ENCODE peak calls at places on chromosomes 6 and 20, in six cellular contexts. T is fibroblast of lung, G is progenitor cell of endocrine pancreas, J is left ventricle myocardium inferior, M is HCT116, P is cardiac fibroblast. A is an unnamed sample.
A peak's percentile ranks its signal among the peaks of the same experiment; 100 is the strongest.

GRCh38 chr6:138188278-138188923 is 26.7 kb downstream of the ARFGEF3 start:
- DNase-seq in T (no peak), G (no peak), J (no peak), M (no peak), P (no peak), A (no peak)

GRCh38 chr6:39931607-39932006 is 2.7 kb downstream of the MOCS1 start:
- DNase-seq in T (no peak), G (no peak), J (no peak), M (no peak), P (no peak), A (no peak)

GRCh38 chr20:37396520-37397075 is 50.7 kb downstream of the SRC start:
- DNase-seq in T (no peak), G (peak; percentile 82), J (no peak), M (no peak), P (no peak), A (peak; percentile 83)

GRCh38 chr6:18503588-18504231 is 116.6 kb downstream of the RNF144B start:
- DNase-seq in T (peak; percentile 70), G (peak; percentile 31), J (peak; percentile 20), M (peak; percentile 61), P (peak; percentile 91), A (peak; percentile 41)

GRCh38 chr6:33321227-33321626 is 3.7 kb upstream of the ZBTB22 start:
- DNase-seq in T (no peak), G (no peak), J (no peak), M (no peak), P (no peak), A (no peak)

GRCh38 chr6:154986787-154987235 is 8.3 kb upstream of the TIAM2 start:
- DNase-seq in T (peak; percentile 68), G (no peak), J (no peak), M (no peak), P (no peak), A (no peak)

GRCh38 chr6:72622094-72622540 is 253 bp downstream of the KCNQ5 start:
- DNase-seq in T (peak; percentile 48), G (peak; percentile 55), J (no peak), M (no peak), P (peak; percentile 19), A (peak; percentile 46)

GRCh38 chr20:4918473-4918872 is 82.8 kb downstream of the SLC23A2 start:
- DNase-seq in T (no peak), G (no peak), J (no peak), M (no peak), P (no peak), A (no peak)

GRCh38 chr6:91278416-91278815 is 691.5 kb upstream of the MAP3K7 start:
- DNase-seq in T (no peak), G (no peak), J (no peak), M (no peak), P (no peak), A (no peak)

GRCh38 chr6:142702501-142703460 is 242.2 kb downstream of the HIVEP2 start:
- DNase-seq in T (no peak), G (no peak), J (peak; percentile 38), M (no peak), P (no peak), A (no peak)

DNA sequence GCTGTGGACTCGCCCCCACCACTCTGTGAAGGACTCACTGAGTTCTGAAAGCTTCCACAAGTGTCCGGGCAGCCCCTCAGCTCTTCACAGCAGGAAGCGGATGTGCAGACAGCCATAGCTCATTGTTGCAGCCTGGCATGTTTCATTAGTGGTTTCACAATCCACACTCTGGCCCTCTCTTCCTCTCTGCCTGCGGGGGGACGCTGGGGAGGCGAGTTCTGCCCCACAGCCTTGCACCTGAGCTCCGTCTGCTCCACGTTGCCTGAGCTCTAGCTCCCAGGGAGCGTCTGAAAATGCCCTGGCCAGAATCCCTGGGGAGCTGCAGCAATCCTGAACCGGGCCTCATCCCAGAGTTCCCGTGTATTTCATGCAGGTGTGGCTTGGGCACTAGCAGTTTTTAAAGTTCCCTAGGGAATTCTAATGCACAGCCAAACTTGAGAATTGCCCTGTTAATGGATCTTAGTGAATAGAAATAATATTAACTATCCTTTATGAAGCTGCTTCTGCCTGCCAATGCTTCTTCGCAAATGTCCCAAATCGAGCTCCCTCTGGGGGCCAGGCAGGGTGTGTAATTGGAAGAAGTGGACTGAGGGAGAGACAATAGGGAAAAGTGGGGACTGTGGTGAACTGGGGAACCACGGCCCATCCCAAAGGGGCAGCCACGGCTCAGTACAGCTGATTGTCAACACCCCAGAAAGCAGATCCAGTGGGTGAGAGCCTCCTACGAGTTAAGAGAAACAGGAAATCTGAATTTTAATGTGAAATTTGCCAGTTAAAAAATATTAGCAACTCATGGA is 51.5 kb downstream of the CTCFL start:
- DNase-seq in T (peak; percentile 11), G (no peak), J (no peak), M (no peak), P (peak; percentile 13), A (no peak)
- TF ChIP-seq CTCF in T (no peak), G (no peak), J (no peak), M (peak; percentile 10), P (no peak), A (no peak)

GRCh38 chr6:24680582-24680981 is 13.7 kb downstream of the ACOT13 start:
- DNase-seq in T (no peak), G (no peak), J (no peak), M (no peak), P (no peak), A (no peak)
- TF ChIP-seq CTCF in T (no peak), G (no peak), J (no peak), M (no peak), P (no peak), A (no peak)

DNA sequence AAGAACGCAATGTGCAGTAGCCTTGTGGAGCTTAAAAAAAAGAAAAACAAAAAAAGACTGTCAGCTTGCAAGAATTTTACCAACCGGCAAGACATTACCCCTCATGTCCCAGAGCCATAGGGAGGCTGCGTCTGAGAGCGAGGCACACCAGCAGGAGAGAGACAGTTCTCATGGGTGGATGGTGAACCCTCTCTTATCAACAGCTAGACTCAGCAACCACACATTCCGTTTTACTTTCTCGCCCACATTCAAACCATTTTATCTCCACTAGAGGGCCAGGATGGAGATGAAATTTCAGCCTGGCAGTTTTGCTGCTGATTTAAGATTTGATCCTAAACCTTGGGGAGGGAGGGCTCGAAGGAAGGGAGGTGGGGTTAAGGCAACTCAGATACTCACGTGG is 247.0 kb downstream of the ATXN1 start:
- DNase-seq in T (peak; percentile 77), G (no peak), J (no peak), M (no peak), P (peak; percentile 81), A (peak; percentile 7)
- TF ChIP-seq CTCF in T (peak; percentile 62), G (peak; percentile 66), J (peak; percentile 59), M (peak; percentile 53), P (peak; percentile 64), A (peak; percentile 65)

GRCh38 chr6:122580731-122581130 is 29.5 kb upstream of the PKIB start:
- DNase-seq in T (peak; percentile 33), G (no peak), J (no peak), M (peak; percentile 15), P (no peak), A (no peak)
- TF ChIP-seq CTCF in T (no peak), G (no peak), J (no peak), M (peak; percentile 13), P (no peak), A (peak; percentile 33)

DNA sequence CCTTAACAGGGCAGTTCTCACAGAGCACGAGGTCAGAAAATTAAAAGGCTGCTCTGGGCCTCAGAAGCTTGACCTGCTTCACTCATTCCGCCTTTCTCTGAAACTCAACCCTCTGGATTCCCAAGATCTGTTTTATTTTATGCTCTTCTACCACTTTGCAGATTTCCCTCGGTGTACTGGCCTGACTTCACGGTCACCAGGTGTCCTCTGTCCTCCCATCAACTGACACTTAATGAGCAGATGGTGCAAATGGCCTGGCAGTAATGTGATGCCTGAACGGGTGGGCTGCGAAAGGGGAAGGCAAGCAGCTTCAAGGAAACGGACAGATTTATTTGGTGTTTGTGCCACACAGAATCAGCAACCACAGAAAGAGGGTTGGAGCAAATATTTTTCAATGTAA is 169.7 kb upstream of the TFAP2D start:
- DNase-seq in T (no peak), G (no peak), J (no peak), M (no peak), P (no peak), A (no peak)
- TF ChIP-seq CTCF in T (no peak), G (no peak), J (no peak), M (no peak), P (no peak), A (no peak)

DNA sequence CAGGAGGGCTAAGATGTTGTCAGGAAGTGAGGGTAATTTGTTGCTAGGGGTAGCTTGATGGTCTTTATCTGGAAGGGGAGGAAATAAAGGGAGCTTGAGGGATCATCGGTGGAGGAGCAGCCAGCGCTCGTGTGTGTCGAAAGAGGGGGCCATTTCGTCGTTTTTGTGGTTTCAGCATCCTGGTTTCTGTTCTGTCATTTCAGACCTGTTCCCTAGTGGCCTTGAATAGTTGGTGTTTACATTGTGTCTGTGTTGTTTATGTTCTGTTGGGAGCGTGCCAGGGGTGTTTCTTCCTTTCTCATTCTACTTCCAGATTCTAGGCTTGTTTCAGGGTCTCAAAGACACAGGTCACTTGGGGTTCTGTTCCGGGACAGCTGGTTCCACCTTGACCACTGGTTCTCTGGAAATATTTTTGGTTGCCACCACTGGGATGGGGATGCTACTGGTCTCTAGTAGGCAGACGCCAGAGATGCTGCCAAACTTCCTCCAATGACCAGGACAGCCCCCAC is 113.9 kb upstream of the NAA20 start:
- DNase-seq in T (peak; percentile 20), G (no peak), J (no peak), M (no peak), P (peak; percentile 68), A (no peak)
- TF ChIP-seq CTCF in T (peak; percentile 53), G (no peak), J (peak; percentile 26), M (no peak), P (no peak), A (no peak)

GRCh38 chr6:82259389-82259788 is 11.8 kb upstream of the IBTK start:
- DNase-seq in T (no peak), G (no peak), J (no peak), M (no peak), P (no peak), A (no peak)

GRCh38 chr6:82260890-82261732 is 13.6 kb upstream of the IBTK start:
- DNase-seq in T (peak; percentile 24), G (no peak), J (no peak), M (no peak), P (no peak), A (no peak)

GRCh38 chr6:82251942-82252341 is 4.4 kb upstream of the IBTK start:
- DNase-seq in T (peak; percentile 27), G (no peak), J (no peak), M (peak; percentile 37), P (peak; percentile 68), A (no peak)

DNA sequence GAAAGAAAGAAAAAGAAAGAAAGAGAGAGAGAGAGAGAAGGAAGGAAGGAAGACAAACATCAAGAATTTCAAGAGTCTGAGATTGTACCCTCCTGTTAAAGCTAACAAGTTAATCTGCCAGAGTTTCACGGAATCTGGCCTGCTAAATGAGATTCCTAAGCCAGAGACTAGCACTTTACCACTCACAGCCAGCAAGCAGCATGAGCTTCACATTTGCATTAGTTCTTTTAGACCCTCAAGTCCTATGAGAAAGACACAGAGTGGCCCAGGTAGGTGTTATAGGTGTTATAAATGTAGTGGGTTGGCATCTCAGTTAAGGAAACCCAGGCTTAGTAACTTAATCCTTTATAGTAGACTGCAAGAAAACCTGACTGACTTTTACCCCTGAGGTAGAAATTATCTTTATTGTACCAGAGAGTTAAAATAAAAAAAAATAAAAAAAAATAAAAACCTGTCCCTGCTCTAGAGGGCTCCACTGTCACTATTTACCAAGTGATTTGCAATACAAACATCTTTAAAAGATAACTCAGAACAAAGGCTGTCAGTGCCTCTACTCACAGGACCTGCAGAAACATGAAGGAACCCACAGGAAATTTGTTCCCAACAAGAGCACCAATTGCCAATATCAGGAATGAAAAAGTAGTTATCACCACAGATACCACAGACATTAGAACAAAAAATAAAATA is 9.7 kb upstream of the IBTK start:
- DNase-seq in T (no peak), G (no peak), J (no peak), M (no peak), P (no peak), A (no peak)
- TF ChIP-seq CTCF in T (no peak), G (peak; percentile 24), J (no peak), M (peak; percentile 24), P (no peak), A (no peak)

A was measured in neural crest cell.